ENCODE peak calls at places on chromosomes 4 and X, in six cellular contexts. W is vagina, M is endothelial cell of umbilical vein, I is sigmoid colon, L is HL-60, A is transverse colon. U is an unnamed sample.

GRCh38 chr4:85084371-85085170 is 118.1 kb upstream of the WDFY3 start:
- DNase-seq in W (no peak), M (peak), I (no peak), L (peak), A (no peak), U (no peak)

GRCh38 chrX:119523664-119524184 is 41.5 kb downstream of the STEEP1 start:
- DNase-seq in W (no peak), M (no peak), I (no peak), L (no peak), A (no peak), U (no peak)

GRCh38 chrX:86946569-86946968 is 571.0 kb upstream of the KLHL4 start:
- DNase-seq in W (no peak), M (peak), I (no peak), L (peak), A (no peak), U (no peak)

GRCh38 chrX:20547649-20548051 is 280.9 kb upstream of the RPS6KA3 start:
- DNase-seq in W (no peak), M (no peak), I (no peak), L (no peak), A (peak), U (no peak)

GRCh38 chr4:1207603-1208265 is 35.4 kb upstream of the SPON2 start:
- DNase-seq in W (no peak), M (no peak), I (peak), L (no peak), A (peak), U (peak)

GRCh38 chr4:65924843-65925242 is 254.6 kb upstream of the EPHA5 start:
- DNase-seq in W (no peak), M (no peak), I (no peak), L (no peak), A (no peak), U (no peak)

GRCh38 chr4:5809216-5809776 is 83.6 kb downstream of the CRMP1 start:
- DNase-seq in W (no peak), M (no peak), I (peak), L (no peak), A (no peak), U (no peak)

GRCh38 chr4:75916091-75916661 is 13.9 kb upstream of the PPEF2 start:
- DNase-seq in W (no peak), M (peak), I (no peak), L (peak), A (peak), U (no peak)

GRCh38 chr4:61528595-61528994 is 328.5 kb downstream of the ADGRL3 start:
- DNase-seq in W (no peak), M (no peak), I (no peak), L (no peak), A (no peak), U (no peak)

GRCh38 chrX:14964500-14964899 is 91.3 kb downstream of the MOSPD2 start:
- DNase-seq in W (no peak), M (peak), I (no peak), L (no peak), A (no peak), U (no peak)

GRCh38 chr4:119099227-119099910 is 36.3 kb upstream of the MYOZ2 start:
- DNase-seq in W (no peak), M (no peak), I (no peak), L (no peak), A (no peak), U (no peak)

GRCh38 chr4:73308286-73308685 is 49.7 kb upstream of the ANKRD17 start:
- DNase-seq in W (no peak), M (peak), I (no peak), L (peak), A (no peak), U (no peak)

GRCh38 chr4:1053080-1053661 is 41.7 kb downstream of the FGFRL1 start:
- DNase-seq in W (no peak), M (no peak), I (peak), L (no peak), A (no peak), U (peak)

GRCh38 chr4:74772106-74772505 is 22.2 kb downstream of the BTC start:
- DNase-seq in W (no peak), M (no peak), I (no peak), L (no peak), A (no peak), U (no peak)

GRCh38 chr4:150164055-150164454 is 85.8 kb downstream of the DCLK2 start:
- DNase-seq in W (no peak), M (no peak), I (no peak), L (no peak), A (no peak), U (no peak)

GRCh38 chr4:132227349-132228165 is 921.5 kb upstream of the PCDH10 start:
- DNase-seq in W (no peak), M (peak), I (no peak), L (peak), A (no peak), U (no peak)

GRCh38 chr4:7811536-7812190 is 128.0 kb downstream of the AFAP1 start:
- DNase-seq in W (no peak), M (no peak), I (peak), L (no peak), A (peak), U (peak)

GRCh38 chrX:31318866-31319265 is 247.0 kb upstream of the FTHL17 start:
- DNase-seq in W (no peak), M (no peak), I (no peak), L (no peak), A (no peak), U (no peak)

GRCh38 chr4:149884046-149884445 is 68.4 kb upstream of the IQCM start:
- DNase-seq in W (no peak), M (no peak), I (no peak), L (no peak), A (peak), U (no peak)

GRCh38 chr4:25441519-25442117 is 64.6 kb downstream of the ANAPC4 start:
- DNase-seq in W (no peak), M (peak), I (no peak), L (peak), A (peak), U (peak)

GRCh38 chrX:132257116-132257515 is 37.9 kb upstream of the RAP2C start:
- DNase-seq in W (no peak), M (no peak), I (no peak), L (no peak), A (no peak), U (no peak)

GRCh38 chrX:148500428-148501120 is at the start of gene AFF2:
- DNase-seq in W (no peak), M (peak), I (no peak), L (peak), A (no peak), U (peak)

GRCh38 chr4:172996571-172997216 is 171.9 kb upstream of the GALNT7 start:
- DNase-seq in W (no peak), M (peak), I (no peak), L (no peak), A (no peak), U (no peak)

GRCh38 chr4:40969499-40969898 is 219.7 kb downstream of the NSUN7 start:
- DNase-seq in W (no peak), M (no peak), I (no peak), L (no peak), A (no peak), U (no peak)

GRCh38 chr4:107035711-107036601 is at the start of gene DKK2:
- DNase-seq in W (no peak), M (peak), I (peak), L (peak), A (peak), U (no peak)

GRCh38 chr4:74793757-74794340 is 474 bp downstream of the BTC start:
- DNase-seq in W (no peak), M (peak), I (peak), L (peak), A (peak), U (peak)

GRCh38 chr4:56728512-56728911 is 47.4 kb upstream of the HOPX start:
- DNase-seq in W (no peak), M (peak), I (peak), L (no peak), A (peak), U (peak)

GRCh38 chr4:19195696-19196095 is 1056.0 kb upstream of the SLIT2 start:
- DNase-seq in W (no peak), M (no peak), I (no peak), L (no peak), A (no peak), U (no peak)

GRCh38 chr4:82797591-82798081 is 960 bp downstream of the SCD5 start:
- DNase-seq in W (no peak), M (peak), I (peak), L (no peak), A (peak), U (no peak)

GRCh38 chr4:137370699-137371098 is 161.6 kb downstream of the PCDH18 start:
- DNase-seq in W (no peak), M (no peak), I (no peak), L (no peak), A (no peak), U (no peak)

GRCh38 chr4:137370206-137370633 is 162.1 kb downstream of the PCDH18 start:
- DNase-seq in W (no peak), M (no peak), I (no peak), L (no peak), A (no peak), U (no peak)

GRCh38 chr4:137361756-137362470 is 170.4 kb downstream of the PCDH18 start:
- DNase-seq in W (no peak), M (no peak), I (no peak), L (no peak), A (no peak), U (no peak)

GRCh38 chr4:137363496-137363895 is 168.8 kb downstream of the PCDH18 start:
- DNase-seq in W (no peak), M (no peak), I (no peak), L (no peak), A (no peak), U (no peak)

DNA sequence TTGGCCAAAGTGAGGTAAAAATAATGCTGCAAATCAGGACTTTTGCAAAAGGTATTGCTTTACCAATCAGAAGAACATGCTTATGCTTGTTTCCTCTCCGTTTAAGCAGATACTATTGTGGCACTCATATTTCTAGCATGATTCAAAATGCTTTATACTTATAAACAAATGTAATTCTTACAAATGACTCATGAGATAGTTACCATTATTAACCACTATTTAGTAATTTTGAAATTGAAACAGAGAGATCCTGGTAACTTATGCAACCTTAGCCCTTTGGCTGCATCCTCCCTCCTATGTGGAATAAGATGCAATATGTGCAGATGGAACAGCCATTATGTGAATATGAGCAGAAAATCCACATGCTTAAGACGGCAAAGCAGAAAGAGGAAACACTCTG is 164.7 kb downstream of the PCDH18 start:
- DNase-seq in W (no peak), M (no peak), I (no peak), L (no peak), A (no peak), U (no peak)
- TF ChIP-seq POLR2AphosphoS5 in W (no peak), M (no peak), I (no peak), L (no peak), A (no peak), U (no peak)

GRCh38 chrX:17078031-17078730 is 131.7 kb downstream of the REPS2 start:
- DNase-seq in W (no peak), M (peak), I (no peak), L (no peak), A (no peak), U (no peak)
- TF ChIP-seq POLR2AphosphoS5 in W (no peak), M (no peak), I (no peak), L (no peak), A (no peak), U (no peak)

GRCh38 chrX:129843459-129844306 is at the start of gene ZDHHC9:
- DNase-seq in W (no peak), M (peak), I (peak), L (peak), A (peak), U (peak)
- TF ChIP-seq POLR2AphosphoS5 in W (peak), M (peak), I (no peak), L (no peak), A (peak), U (peak)

DNA sequence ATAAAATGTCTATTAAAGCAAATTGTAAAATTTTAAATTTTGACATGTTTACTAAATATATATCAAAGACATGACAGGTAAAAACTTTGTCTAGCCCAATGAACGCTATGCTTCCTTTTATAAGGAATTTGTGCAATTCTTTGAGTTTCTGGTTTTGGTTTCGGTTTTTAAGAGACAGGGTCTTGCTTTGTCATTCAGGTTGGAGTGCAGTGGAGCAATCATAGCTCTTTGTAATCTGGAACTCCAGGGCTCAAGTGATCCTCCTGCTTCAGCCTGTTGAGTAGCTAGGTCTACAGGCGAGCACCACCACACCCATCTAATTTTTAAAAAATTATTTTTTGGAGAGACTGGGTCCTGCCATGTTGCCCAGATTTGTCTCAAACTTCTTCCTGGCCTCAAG is 60.7 kb downstream of the BLTP1 start:
- DNase-seq in W (no peak), M (no peak), I (no peak), L (no peak), A (no peak), U (no peak)
- TF ChIP-seq POLR2AphosphoS5 in W (no peak), M (no peak), I (no peak), L (no peak), A (no peak), U (no peak)

GRCh38 chrX:48913605-48914366 is 2.3 kb upstream of the SLC35A2 start:
- DNase-seq in W (no peak), M (no peak), I (no peak), L (no peak), A (no peak), U (no peak)
- TF ChIP-seq POLR2AphosphoS5 in W (no peak), M (no peak), I (no peak), L (no peak), A (no peak), U (no peak)

DNA sequence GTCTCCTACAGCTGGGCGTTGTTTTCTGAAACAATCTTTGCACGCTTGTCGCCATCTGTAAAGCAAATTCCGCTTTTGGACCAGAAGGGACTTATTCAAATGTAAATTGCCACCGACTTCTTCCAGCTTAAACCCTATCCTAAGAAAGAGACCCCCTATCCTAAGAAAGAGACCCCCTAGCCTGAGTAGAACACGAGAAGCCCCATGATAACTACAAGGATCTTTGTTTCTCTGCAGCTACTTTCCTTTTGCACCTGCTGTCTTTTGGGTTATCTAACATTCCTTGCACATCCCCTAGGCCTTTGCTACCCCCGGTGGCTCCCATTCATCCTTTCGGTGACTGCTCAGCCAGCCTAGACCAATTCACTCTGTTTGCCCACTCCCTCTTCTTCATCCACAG is 536.0 kb upstream of the PRKX start:
- DNase-seq in W (no peak), M (no peak), I (no peak), L (no peak), A (no peak), U (no peak)
- TF ChIP-seq POLR2AphosphoS5 in W (no peak), M (no peak), I (no peak), L (no peak), A (no peak), U (no peak)

GRCh38 chr4:183180621-183181020 is 81.6 kb downstream of the WWC2 start:
- DNase-seq in W (no peak), M (no peak), I (no peak), L (no peak), A (no peak), U (no peak)
- TF ChIP-seq POLR2AphosphoS5 in W (no peak), M (no peak), I (no peak), L (no peak), A (no peak), U (no peak)